ENCODE peak calls at places on chromosomes 5 and 9, in four cellular contexts. X is non-pigmented ciliary epithelial cell; C is B cell; T is CD8-positive, alpha-beta T cell. H is an unnamed sample.
A peak's percentile ranks its signal among the peaks of the same experiment; 100 is the strongest.

GRCh38 chr5:116130471-116130870 is 45.6 kb downstream of the COMMD10 start:
- DNase-seq in X (peak; percentile 56), C (no peak), T (no peak), H (no peak)

GRCh38 chr9:135336722-135337490 is 142.7 kb upstream of the PPP1R26 start:
- DNase-seq in X (no peak), C (no peak), T (no peak), H (peak; percentile 16)

GRCh38 chr5:52657231-52657645 is 130.5 kb upstream of the ITGA1 start:
- DNase-seq in X (no peak), C (peak; percentile 29), T (no peak), H (no peak)

GRCh38 chr9:126462617-126463016 is 136.0 kb downstream of the MVB12B start:
- DNase-seq in X (no peak), C (no peak), T (no peak), H (no peak)

GRCh38 chr9:37417857-37418618 is 4.5 kb upstream of the GRHPR start:
- DNase-seq in X (no peak), C (no peak), T (no peak), H (peak; percentile 95)

GRCh38 chr5:115169392-115170127 is at the start of gene TRIM36:
- DNase-seq in X (peak; percentile 50), C (peak; percentile 95), T (peak; percentile 75), H (peak; percentile 97)

GRCh38 chr5:157253547-157253946 is 12.4 kb upstream of the CYFIP2 start:
- DNase-seq in X (peak; percentile 9), C (peak; percentile 67), T (no peak), H (peak; percentile 58)

GRCh38 chr5:41708604-41708940 is 161.7 kb downstream of the OXCT1 start:
- DNase-seq in X (no peak), C (no peak), T (no peak), H (no peak)

GRCh38 chr9:36834736-36835135 is 199.3 kb downstream of the PAX5 start:
- DNase-seq in X (no peak), C (peak; percentile 25), T (no peak), H (no peak)

GRCh38 chr9:130421802-130422276 is 22.9 kb upstream of the ASS1 start:
- DNase-seq in X (peak; percentile 59), C (no peak), T (no peak), H (no peak)

H was measured in left lobe of liver.